ENCODE peak calls at places on chromosome 10, in eight cellular contexts. X is A549, W is ovary, Q is HCT116, T is spleen, M is IMR-90, R is stomach, Z is uterus. A is an unnamed sample.

GRCh38 chr10:110058215-110058614 is 50.4 kb downstream of the ADD3 start:
- DNase-seq in M (no peak), Z (no peak), Q (no peak), W (no peak), X (no peak), T (no peak), R (no peak), A (no peak)

GRCh38 chr10:44339218-44339617 is 45.7 kb downstream of the CXCL12 start:
- DNase-seq in R (no peak), Q (no peak), X (no peak), T (no peak), W (no peak), Z (no peak), M (peak; percentile 23), A (peak; percentile 46)

GRCh38 chr10:86888585-86889381 is 68.6 kb downstream of the MMRN2 start:
- DNase-seq in W (no peak), T (no peak), Z (no peak), M (peak; percentile 71), Q (no peak), X (no peak), R (no peak), A (no peak)

GRCh38 chr10:3935141-3935540 is 150.1 kb upstream of the KLF6 start:
- DNase-seq in X (no peak), Q (no peak), Z (peak; percentile 65), M (peak; percentile 79), T (no peak), R (no peak), W (peak; percentile 60), A (no peak)

GRCh38 chr10:44979281-44980181 is 922 bp upstream of the DEPP1 start:
- DNase-seq in R (no peak), T (peak; percentile 69), X (no peak), M (no peak), Q (no peak), Z (no peak), W (peak; percentile 13), A (no peak)

GRCh38 chr10:99522511-99523250 is 10.1 kb upstream of the NKX2-3 start:
- DNase-seq in R (no peak), Q (no peak), T (peak; percentile 81), W (no peak), M (no peak), Z (no peak), X (no peak), A (no peak)

GRCh38 chr10:100446130-100446761 is 16.6 kb upstream of the WNT8B start:
- DNase-seq in M (no peak), T (no peak), W (no peak), R (no peak), Z (no peak), Q (no peak), X (no peak), A (no peak)

GRCh38 chr10:17348111-17349008 is 106.0 kb downstream of the ST8SIA6 start:
- DNase-seq in T (no peak), W (peak; percentile 75), R (no peak), Q (peak; percentile 83), Z (peak; percentile 64), X (peak; percentile 7), M (peak; percentile 79), A (peak; percentile 86)

GRCh38 chr10:25117757-25118156 is 57.0 kb upstream of the GPR158 start:
- DNase-seq in W (no peak), R (no peak), X (no peak), Z (no peak), M (no peak), T (no peak), Q (no peak), A (no peak)

GRCh38 chr10:3825244-3825643 is 40.2 kb upstream of the KLF6 start:
- DNase-seq in M (peak; percentile 74), Q (no peak), R (no peak), Z (no peak), W (no peak), X (peak; percentile 81), T (no peak), A (no peak)

GRCh38 chr10:83698899-83699298 is 440.4 kb upstream of the GHITM start:
- DNase-seq in X (no peak), T (no peak), Q (no peak), Z (no peak), W (no peak), R (no peak), M (no peak), A (no peak)

GRCh38 chr10:43188702-43189101 is 50.5 kb downstream of the CSGALNACT2 start:
- DNase-seq in M (peak; percentile 43), W (no peak), X (no peak), T (no peak), Z (no peak), Q (no peak), R (no peak), A (no peak)

GRCh38 chr10:3071405-3072198 is 4.3 kb downstream of the PFKP start:
- DNase-seq in Z (no peak), T (no peak), M (peak; percentile 96), Q (peak; percentile 91), R (no peak), W (no peak), X (peak; percentile 95), A (no peak)

GRCh38 chr10:28552775-28553174 is 19.9 kb downstream of the WAC start:
- DNase-seq in Q (no peak), Z (no peak), M (no peak), R (no peak), T (no peak), W (no peak), X (no peak), A (no peak)

GRCh38 chr10:95782274-95782830 is 26.4 kb downstream of the ENTPD1 start:
- DNase-seq in Z (no peak), W (no peak), T (no peak), Q (no peak), M (no peak), R (no peak), X (no peak), A (no peak)

GRCh38 chr10:61832866-61833481 is 68.5 kb upstream of the ARID5B start:
- DNase-seq in R (no peak), Z (no peak), T (no peak), X (no peak), W (no peak), M (peak; percentile 40), Q (no peak), A (no peak)

GRCh38 chr10:102776779-102777417 is 33.1 kb downstream of the WBP1L start:
- DNase-seq in Q (no peak), T (no peak), R (peak; percentile 71), X (no peak), M (peak; percentile 98), W (peak; percentile 85), Z (peak; percentile 88), A (peak; percentile 94)

GRCh38 chr10:102775201-102775972 is 31.6 kb downstream of the WBP1L start:
- DNase-seq in Q (no peak), Z (peak; percentile 75), X (no peak), M (peak; percentile 15), T (no peak), W (peak; percentile 59), R (no peak), A (no peak)

GRCh38 chr10:102777696-102778530 is 34.2 kb downstream of the WBP1L start:
- DNase-seq in Q (no peak), T (no peak), W (no peak), Z (no peak), M (no peak), X (no peak), R (no peak), A (no peak)

GRCh38 chr10:102773986-102774385 is 30.2 kb downstream of the WBP1L start:
- DNase-seq in M (peak; percentile 23), Q (no peak), T (no peak), W (no peak), X (no peak), R (no peak), Z (no peak), A (no peak)

GRCh38 chr10:102775973-102776669 is 32.4 kb downstream of the WBP1L start:
- DNase-seq in X (no peak), W (peak; percentile 88), R (peak; percentile 52), Z (peak; percentile 93), M (peak; percentile 91), Q (no peak), T (no peak), A (peak; percentile 67)
- TF ChIP-seq POLR2A in X (no peak), W (peak; percentile 71), R (no peak), Z (peak; percentile 72), M (no peak), Q (no peak), T (no peak), A (peak; percentile 41)

DNA sequence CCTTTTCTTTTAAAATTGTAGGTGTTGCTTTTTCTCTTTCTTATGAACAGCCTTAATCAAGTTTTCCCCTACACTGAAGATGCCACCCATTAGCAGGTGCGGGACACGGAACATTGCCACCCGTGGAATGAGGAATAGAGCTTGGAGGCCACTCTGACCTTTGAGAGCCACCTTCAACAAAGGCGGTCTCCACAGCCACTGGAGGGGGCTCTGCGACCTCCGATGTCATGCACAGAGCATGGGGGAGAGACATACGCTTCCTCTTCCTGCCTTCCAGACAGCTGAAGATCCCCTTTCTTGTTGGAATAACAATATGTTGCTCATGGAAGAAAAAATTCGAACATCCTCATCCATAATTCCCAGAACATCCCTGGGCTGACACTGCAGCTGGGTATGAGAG is 39.1 kb downstream of the ADARB2 start:
- DNase-seq in T (no peak), Z (no peak), Q (no peak), M (no peak), R (no peak), W (no peak), X (no peak), A (no peak)
- TF ChIP-seq CTCF in T (no peak), Z (no peak), Q (no peak), M (no peak), R (no peak), W (no peak), X (no peak), A (no peak)

GRCh38 chr10:30200019-30200415 is 140.6 kb upstream of the JCAD start:
- DNase-seq in R (no peak), T (no peak), W (no peak), Q (no peak), Z (no peak), X (no peak), M (no peak), A (no peak)

GRCh38 chr10:30197186-30197585 is 137.8 kb upstream of the JCAD start:
- DNase-seq in Z (no peak), R (no peak), M (no peak), Q (no peak), W (no peak), X (no peak), T (no peak), A (no peak)

GRCh38 chr10:30199376-30200018 is 140.1 kb upstream of the JCAD start:
- DNase-seq in Q (no peak), R (no peak), T (no peak), W (no peak), Z (no peak), M (no peak), X (no peak), A (peak; percentile 48)
- H3K4me3 ChIP-seq in Q (no peak overlapping the region), R (no peak overlapping the region), T (no peak overlapping the region), W (no peak overlapping the region), Z (no peak overlapping the region), M (no peak overlapping the region), X (no peak overlapping the region), A (no peak overlapping the region)

DNA sequence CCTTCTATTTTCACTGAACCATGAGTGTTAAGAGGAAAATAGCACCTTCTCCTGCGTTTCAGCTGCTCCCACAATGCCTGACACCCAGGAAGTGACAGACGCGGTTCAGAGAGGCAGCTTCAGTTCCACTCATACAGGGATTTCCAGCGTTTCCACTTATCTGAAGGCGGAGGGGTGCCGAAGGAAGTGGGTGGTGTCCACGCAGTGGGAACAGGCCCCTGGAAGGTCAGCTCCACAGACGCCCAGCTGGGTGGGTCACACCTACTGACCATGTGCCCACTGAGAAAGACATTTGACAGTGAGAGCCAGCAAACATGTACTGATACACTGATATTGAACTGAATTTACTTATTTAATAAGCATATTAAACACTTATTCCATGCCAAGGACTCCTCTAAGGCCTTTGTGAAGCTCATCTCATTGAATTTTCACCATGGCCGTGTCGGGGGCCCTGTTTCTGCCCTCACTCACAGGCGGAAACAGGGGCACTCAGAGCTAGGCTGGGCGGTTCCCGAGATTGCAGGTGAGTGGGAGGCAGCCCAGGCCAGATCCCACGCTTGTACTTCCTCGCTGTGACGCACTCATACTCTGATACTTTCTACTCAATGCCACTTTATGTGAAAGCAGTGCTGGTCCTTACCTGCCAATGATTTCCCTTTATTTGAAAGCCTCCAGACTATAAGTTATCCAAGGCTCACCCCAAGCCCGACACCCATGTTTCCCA is 96.8 kb downstream of the TCERG1L start:
- DNase-seq in X (no peak), R (peak; percentile 17), M (no peak), W (no peak), T (no peak), Q (no peak), Z (peak; percentile 1), A (peak; percentile 50)
- TF ChIP-seq POLR2A in X (no peak), R (no peak), M (no peak), W (no peak), T (no peak), Q (no peak), Z (no peak), A (no peak)